ENCODE peak calls at places on chromosomes 13 and 19, in five cellular contexts. U is mesothelial cell of epicardium; Z is fibroblast of the aortic adventitia; G is CD4-positive, alpha-beta T cell; L is uterus. I is an unnamed sample.

GRCh38 chr13:37068962-37069361 is 9.5 kb upstream of the SUPT20H start:
- DNase-seq in Z (peak; percentile 46), G (no peak), L (no peak), U (no peak), I (peak; percentile 32)

GRCh38 chr13:110799246-110800236 is 86.0 kb downstream of the ING1 start:
- DNase-seq in L (peak; percentile 76), Z (peak; percentile 96), G (no peak), U (no peak), I (no peak)

GRCh38 chr19:20482721-20483120 is 82.9 kb downstream of the ZNF737 start:
- DNase-seq in U (no peak), Z (no peak), L (no peak), G (peak; percentile 14), I (no peak)

GRCh38 chr19:16888629-16889371 is at the start of gene F2RL3:
- DNase-seq in U (no peak), Z (no peak), L (peak; percentile 70), G (no peak), I (peak; percentile 82)

GRCh38 chr19:10655457-10656312 is 1.5 kb downstream of the ILF3 start:
- DNase-seq in Z (peak; percentile 23), L (no peak), G (no peak), U (no peak), I (no peak)

GRCh38 chr19:46040952-46041500 is at the start of gene IGFL4:
- DNase-seq in G (no peak), Z (peak; percentile 51), U (no peak), L (no peak), I (no peak)

GRCh38 chr19:15810335-15810734 is 5.1 kb downstream of the OR10H1 start:
- DNase-seq in U (no peak), Z (no peak), L (peak; percentile 17), G (no peak), I (no peak)

GRCh38 chr13:52868190-52868589 is 19.8 kb upstream of the PCDH8 start:
- DNase-seq in Z (no peak), G (no peak), L (no peak), U (no peak), I (no peak)

GRCh38 chr13:112606125-112607001 is 18.4 kb upstream of the TUBGCP3 start:
- DNase-seq in Z (peak; percentile 84), L (peak; percentile 95), G (peak; percentile 74), U (peak; percentile 96), I (peak; percentile 95)

GRCh38 chr13:20495087-20496023 is 30.3 kb downstream of the CRYL1 start:
- DNase-seq in G (peak; percentile 47), L (peak; percentile 43), U (peak; percentile 49), Z (peak; percentile 83), I (peak; percentile 72)

GRCh38 chr13:23579072-23579885 is 9.1 kb downstream of the TNFRSF19 start:
- DNase-seq in G (peak; percentile 88), U (peak; percentile 97), Z (peak; percentile 66), L (peak; percentile 96), I (peak; percentile 95)

GRCh38 chr13:74683411-74683810 is 549.2 kb upstream of the KLF12 start:
- DNase-seq in Z (peak; percentile 7), G (no peak), L (no peak), U (no peak), I (no peak)

GRCh38 chr13:114061047-114061446 is 71.4 kb downstream of the RASA3 start:
- DNase-seq in U (no peak), G (no peak), L (no peak), Z (no peak), I (no peak)

GRCh38 chr19:13262450-13262849 is 112.2 kb downstream of the IER2 start:
- DNase-seq in U (no peak), G (no peak), L (no peak), Z (peak; percentile 74), I (peak; percentile 70)

GRCh38 chr19:8610041-8610927 is at the start of gene ADAMTS10:
- DNase-seq in L (peak; percentile 51), U (peak; percentile 72), Z (peak; percentile 47), G (peak; percentile 13), I (peak; percentile 69)

GRCh38 chr19:11673608-11674041 is 65.1 kb downstream of the ZNF823 start:
- DNase-seq in Z (peak; percentile 73), G (no peak), U (peak; percentile 58), L (peak; percentile 53), I (peak; percentile 40)

GRCh38 chr19:40597329-40597838 is 3.8 kb upstream of the LTBP4 start:
- DNase-seq in U (no peak), Z (no peak), L (no peak), G (no peak), I (no peak)

GRCh38 chr19:47863514-47863936 is 4.5 kb downstream of the TPRX2 start:
- DNase-seq in Z (peak; percentile 66), L (peak; percentile 82), G (peak; percentile 86), U (peak; percentile 96), I (peak; percentile 91)

GRCh38 chr19:48391100-48392005 is at the start of gene KDELR1:
- DNase-seq in L (peak; percentile 81), U (peak; percentile 93), Z (peak; percentile 71), G (peak; percentile 70), I (peak; percentile 94)

GRCh38 chr13:74015137-74015536 is 119.1 kb downstream of the KLF12 start:
- DNase-seq in G (no peak), L (no peak), U (no peak), Z (peak; percentile 8), I (no peak)

GRCh38 chr13:110431851-110432294 is 124.8 kb downstream of the COL4A2 start:
- DNase-seq in L (no peak), Z (no peak), G (no peak), U (no peak), I (no peak)

GRCh38 chr13:100987993-100988392 is 313.4 kb upstream of the TMTC4 start:
- DNase-seq in U (no peak), Z (peak; percentile 62), G (no peak), L (no peak), I (no peak)

GRCh38 chr13:38045278-38046048 is 175.9 kb upstream of the TRPC4 start:
- DNase-seq in U (no peak), Z (peak; percentile 29), G (no peak), L (no peak), I (no peak)

GRCh38 chr13:73849292-73849691 is 284.9 kb downstream of the KLF12 start:
- DNase-seq in U (no peak), G (no peak), L (no peak), Z (peak; percentile 48), I (no peak)

GRCh38 chr19:55652311-55653078 is 2.3 kb upstream of the U2AF2 start:
- DNase-seq in Z (no peak), U (no peak), G (no peak), L (no peak), I (no peak)

GRCh38 chr19:39046037-39046821 is 13.9 kb upstream of the FBXO27 start:
- DNase-seq in G (no peak), Z (peak; percentile 17), L (no peak), U (no peak), I (no peak)

GRCh38 chr13:98571955-98572662 is 4.8 kb downstream of the STK24 start:
- DNase-seq in U (no peak), L (no peak), G (no peak), Z (peak; percentile 63), I (no peak)

GRCh38 chr13:88196106-88196505 is 524.9 kb downstream of the SLITRK5 start:
- DNase-seq in U (no peak), L (no peak), Z (no peak), G (no peak), I (no peak)

GRCh38 chr19:3897936-3898335 is 17.5 kb downstream of the ATCAY start:
- DNase-seq in Z (no peak), U (no peak), G (no peak), L (no peak), I (no peak)

GRCh38 chr19:6287269-6287885 is 7.6 kb upstream of the MLLT1 start:
- DNase-seq in G (no peak), Z (no peak), U (no peak), L (no peak), I (no peak)

GRCh38 chr19:28469544-28469943 is 743.4 kb downstream of the UQCRFS1 start:
- DNase-seq in G (no peak), U (no peak), L (no peak), Z (no peak), I (no peak)

GRCh38 chr19:27777726-27778125 is 1435.2 kb downstream of the UQCRFS1 start:
- DNase-seq in L (no peak), Z (no peak), U (no peak), G (no peak), I (no peak)

GRCh38 chr13:41675306-41675705 is 218.0 kb downstream of the RGCC start:
- DNase-seq in G (no peak), U (no peak), L (no peak), Z (peak; percentile 59), I (no peak)

GRCh38 chr19:55451522-55452380 is 8.7 kb upstream of the SHISA7 start:
- DNase-seq in G (no peak), L (no peak), U (no peak), Z (no peak), I (no peak)

GRCh38 chr13:26921918-26922317 is 161.3 kb upstream of the GPR12 start:
- DNase-seq in G (no peak), L (no peak), Z (no peak), U (no peak), I (no peak)
- TF ChIP-seq CTCF in G (no peak), L (no peak), Z (no peak), U (no peak), I (no peak)

GRCh38 chr19:29668746-29669609 is 3.7 kb downstream of the PLEKHF1 start:
- DNase-seq in Z (no peak), U (no peak), G (no peak), L (no peak), I (no peak)
- TF ChIP-seq CTCF in Z (peak; percentile 44), U (no peak), G (no peak), L (no peak), I (peak; percentile 19)

GRCh38 chr19:19475845-19476828 is 39.2 kb downstream of the TSSK6 start:
- DNase-seq in L (no peak), U (no peak), Z (peak; percentile 52), G (no peak), I (no peak)
- TF ChIP-seq CTCF in L (no peak), U (no peak), Z (peak; percentile 66), G (no peak), I (peak; percentile 43)

GRCh38 chr13:86741762-86742285 is 929.3 kb upstream of the SLITRK5 start:
- DNase-seq in U (no peak), L (no peak), G (no peak), Z (no peak), I (no peak)
- TF ChIP-seq CTCF in U (no peak), L (no peak), G (no peak), Z (no peak), I (no peak)

DNA sequence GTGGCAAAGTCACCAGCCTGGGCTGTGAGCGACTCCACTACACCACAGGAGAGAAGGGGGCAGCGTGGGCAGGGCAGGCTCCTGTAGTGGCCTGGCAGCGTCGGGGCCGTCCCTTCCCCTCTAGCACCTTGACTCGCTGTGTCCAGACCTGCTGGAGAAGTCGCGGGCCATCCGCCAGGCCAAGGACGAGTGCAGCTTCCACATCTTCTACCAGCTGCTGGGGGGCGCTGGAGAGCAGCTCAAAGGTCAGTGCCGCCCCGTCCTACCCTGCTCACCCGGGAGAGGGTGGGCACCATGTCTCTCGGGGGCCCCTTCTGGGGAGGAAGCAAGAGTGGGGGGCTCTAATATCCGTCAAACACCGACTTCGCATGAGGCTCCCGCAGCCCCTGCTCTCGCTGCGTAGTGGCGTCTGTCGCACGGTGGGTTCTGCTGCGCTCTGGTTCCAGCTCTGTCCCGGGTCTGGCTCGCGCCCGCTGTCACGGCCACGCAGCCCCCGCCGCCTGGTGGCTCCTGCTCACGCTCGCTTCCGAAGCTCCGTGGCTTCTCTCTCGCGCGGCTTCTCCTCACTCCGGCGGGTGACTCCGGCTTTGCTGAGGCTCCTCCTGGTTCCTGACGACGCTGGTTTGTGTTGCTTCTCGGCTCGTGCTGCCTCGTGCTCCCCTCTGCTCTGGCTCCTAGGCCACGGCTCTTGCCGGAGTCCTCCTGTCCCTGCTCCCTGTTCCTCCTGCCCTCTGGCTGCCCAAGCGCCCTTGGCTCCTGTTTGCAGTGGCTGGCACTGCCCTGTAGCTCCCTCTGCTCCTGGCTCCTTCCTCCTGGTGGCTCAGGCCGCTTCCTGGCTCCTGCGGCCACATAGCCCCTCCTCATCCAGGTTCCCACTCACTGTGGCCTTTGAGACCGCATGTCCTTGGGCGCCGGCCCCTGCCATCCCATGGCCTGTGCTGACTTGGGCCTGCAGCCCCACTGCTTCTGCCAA is 27.2 kb downstream of the MYH14 start:
- DNase-seq in L (no peak), U (no peak), G (no peak), Z (no peak), I (no peak)
- TF ChIP-seq CTCF in L (no peak), U (no peak), G (no peak), Z (no peak), I (no peak)